ENCODE peak calls at places on chromosomes 13 and 19, in nine cellular contexts. A is sigmoid colon, H is prostate gland, V is upper lobe of left lung, K is transverse colon, B is stomach, N is HCT116, I is H1, J is K562. F is an unnamed sample.
A peak's percentile ranks its signal among the peaks of the same experiment; 100 is the strongest.

GRCh38 chr19:55341191-55342043 is 1.7 kb downstream of the KMT5C start:
- DNase-seq in H (peak; percentile 33), N (peak; percentile 21), B (peak; percentile 77), J (peak; percentile 95), A (peak; percentile 91), V (peak; percentile 83), I (peak; percentile 79), K (peak; percentile 87), F (peak; percentile 11)

GRCh38 chr19:16252459-16253205 is 54.9 kb downstream of the AP1M1 start:
- DNase-seq in K (peak; percentile 42), J (no peak), B (no peak), N (no peak), V (peak; percentile 36), H (no peak), I (no peak), A (peak; percentile 78), F (no peak)

GRCh38 chr19:46862974-46863632 is 2.3 kb downstream of the ARHGAP35 start:
- DNase-seq in J (peak; percentile 54), K (no peak), B (no peak), A (peak; percentile 40), N (no peak), I (no peak), H (no peak), V (no peak), F (no peak)

GRCh38 chr19:52786078-52786463 is 520 bp downstream of the ZNF600 start:
- DNase-seq in B (no peak), K (peak; percentile 24), A (no peak), N (no peak), I (peak; percentile 55), H (peak; percentile 4), J (peak; percentile 3), V (no peak), F (peak; percentile 2)

GRCh38 chr19:1239796-1240737 is 1.5 kb upstream of the ATP5F1D start:
- DNase-seq in J (peak; percentile 98), K (peak; percentile 88), B (peak; percentile 85), I (peak; percentile 95), V (peak; percentile 90), H (peak; percentile 76), N (peak; percentile 82), A (peak; percentile 96), F (peak; percentile 86)

GRCh38 chr13:109517516-109517915 is 268.9 kb downstream of the IRS2 start:
- DNase-seq in I (no peak), H (no peak), A (no peak), B (no peak), V (no peak), J (no peak), K (no peak), N (no peak), F (no peak)

GRCh38 chr13:80151016-80151415 is 189.9 kb downstream of the SPRY2 start:
- DNase-seq in J (no peak), H (no peak), V (no peak), K (no peak), I (no peak), B (no peak), N (no peak), A (no peak), F (no peak)

GRCh38 chr19:19591133-19591825 is 27.2 kb downstream of the PBX4 start:
- DNase-seq in J (no peak), A (no peak), V (peak; percentile 77), K (peak; percentile 35), N (no peak), B (peak; percentile 53), H (peak; percentile 43), I (no peak), F (no peak)

GRCh38 chr19:19062454-19063182 is 1.2 kb upstream of the SLC25A42 start:
- DNase-seq in K (no peak), V (no peak), J (peak; percentile 58), N (no peak), B (no peak), I (no peak), H (no peak), A (no peak), F (peak; percentile 22)

GRCh38 chr13:30736461-30736860 is 1.1 kb downstream of the ALOX5AP start:
- DNase-seq in N (no peak), I (no peak), K (no peak), B (no peak), H (no peak), J (no peak), A (no peak), V (no peak), F (no peak)

GRCh38 chr19:54154603-54155345 is 4.7 kb downstream of the LENG1 start:
- DNase-seq in N (no peak), A (no peak), H (no peak), V (no peak), J (no peak), I (no peak), B (no peak), K (no peak), F (no peak)

GRCh38 chr19:40584007-40584406 is 7.3 kb downstream of the SHKBP1 start:
- DNase-seq in B (no peak), J (no peak), A (no peak), V (no peak), N (no peak), I (no peak), K (no peak), H (no peak), F (no peak)

GRCh38 chr13:29801737-29802305 is 48.6 kb downstream of the UBL3 start:
- DNase-seq in H (no peak), A (no peak), K (no peak), I (no peak), V (no peak), B (no peak), N (no peak), J (no peak), F (no peak)

GRCh38 chr19:43782689-43783231 is 2.0 kb upstream of the KCNN4 start:
- DNase-seq in H (no peak), K (peak; percentile 88), N (no peak), J (no peak), I (no peak), A (no peak), V (no peak), B (peak; percentile 65), F (no peak)

GRCh38 chr19:46480409-46480808 is 9.0 kb upstream of the PNMA8A start:
- DNase-seq in J (no peak), H (no peak), A (peak; percentile 83), K (peak; percentile 22), N (no peak), V (no peak), I (no peak), B (no peak), F (peak; percentile 16)

GRCh38 chr19:872266-872951 is 12.9 kb downstream of the CFD start:
- DNase-seq in I (no peak), N (peak; percentile 61), V (peak; percentile 48), A (no peak), J (peak; percentile 86), B (peak; percentile 68), H (no peak), K (peak; percentile 92), F (peak; percentile 34)

GRCh38 chr13:46905249-46905648 is 8.4 kb upstream of the HTR2A start:
- DNase-seq in A (no peak), V (no peak), K (no peak), N (no peak), H (no peak), B (no peak), I (no peak), J (no peak), F (no peak)

GRCh38 chr19:9906475-9907087 is 29.7 kb downstream of the OLFM2 start:
- DNase-seq in H (no peak), J (no peak), I (no peak), N (no peak), B (no peak), A (no peak), V (no peak), K (no peak), F (no peak)

GRCh38 chr19:38912600-38913514 is 871 bp upstream of the CCER2 start:
- DNase-seq in K (no peak), V (no peak), N (no peak), H (no peak), A (no peak), J (no peak), I (no peak), B (no peak), F (no peak)

GRCh38 chr19:56740478-56740877 is 68.9 kb upstream of the ZNF835 start:
- DNase-seq in N (no peak), J (no peak), A (no peak), K (no peak), V (no peak), I (no peak), H (no peak), B (no peak), F (no peak)
- H3K9me3 ChIP-seq in N (peaks cover 16% of the 10 kb centered on the region), J (no peaks in the 10 kb centered on the region), A (no peaks in the 10 kb centered on the region), K (peaks cover 4% of the 10 kb centered on the region), V (no peaks in the 10 kb centered on the region), I (peaks cover 62% of the 10 kb centered on the region), H (no peaks in the 10 kb centered on the region), B (no peaks in the 10 kb centered on the region), F (no peaks in the 10 kb centered on the region)

GRCh38 chr13:101706651-101707050 is 254.2 kb downstream of the ITGBL1 start:
- DNase-seq in H (no peak), N (no peak), A (no peak), B (no peak), V (peak; percentile 43), I (no peak), J (no peak), K (peak; percentile 8), F (peak; percentile 38)
- TF ChIP-seq POLR2AphosphoS5 in H (no peak), N (no peak), A (no peak), B (no peak), V (peak; percentile 59), I (no peak), J (no peak), K (no peak), F (no peak)

DNA sequence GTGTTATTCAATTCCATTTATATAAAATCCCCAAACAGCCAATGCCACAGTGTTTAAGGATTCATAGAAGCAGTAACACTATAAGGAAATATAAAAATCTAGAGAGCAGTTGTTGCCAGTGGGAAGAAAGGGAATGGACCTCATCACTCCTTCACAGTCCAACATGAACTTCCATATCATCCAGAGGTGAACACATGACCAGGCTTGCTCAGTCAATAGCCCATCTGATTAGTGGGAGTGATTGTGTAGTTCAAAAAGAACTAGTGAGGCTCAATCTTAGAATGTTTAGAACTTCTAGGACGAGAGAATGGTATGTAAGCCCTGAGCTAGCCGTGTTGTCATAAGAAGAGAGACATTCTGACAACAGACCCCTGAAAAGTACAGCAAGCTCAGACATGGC is 314.1 kb downstream of the LIG4 start:
- DNase-seq in N (no peak), I (no peak), H (no peak), J (no peak), K (no peak), V (no peak), B (no peak), A (no peak), F (no peak)
- H3K9me3 ChIP-seq in N (peaks cover 3% of the 10 kb centered on the region), I (no peaks in the 10 kb centered on the region), H (no peaks in the 10 kb centered on the region), J (peaks cover 12% of the 10 kb centered on the region), K (no peaks in the 10 kb centered on the region), V (no peaks in the 10 kb centered on the region), B (no peaks in the 10 kb centered on the region), A (no peaks in the 10 kb centered on the region), F (no peaks in the 10 kb centered on the region)

DNA sequence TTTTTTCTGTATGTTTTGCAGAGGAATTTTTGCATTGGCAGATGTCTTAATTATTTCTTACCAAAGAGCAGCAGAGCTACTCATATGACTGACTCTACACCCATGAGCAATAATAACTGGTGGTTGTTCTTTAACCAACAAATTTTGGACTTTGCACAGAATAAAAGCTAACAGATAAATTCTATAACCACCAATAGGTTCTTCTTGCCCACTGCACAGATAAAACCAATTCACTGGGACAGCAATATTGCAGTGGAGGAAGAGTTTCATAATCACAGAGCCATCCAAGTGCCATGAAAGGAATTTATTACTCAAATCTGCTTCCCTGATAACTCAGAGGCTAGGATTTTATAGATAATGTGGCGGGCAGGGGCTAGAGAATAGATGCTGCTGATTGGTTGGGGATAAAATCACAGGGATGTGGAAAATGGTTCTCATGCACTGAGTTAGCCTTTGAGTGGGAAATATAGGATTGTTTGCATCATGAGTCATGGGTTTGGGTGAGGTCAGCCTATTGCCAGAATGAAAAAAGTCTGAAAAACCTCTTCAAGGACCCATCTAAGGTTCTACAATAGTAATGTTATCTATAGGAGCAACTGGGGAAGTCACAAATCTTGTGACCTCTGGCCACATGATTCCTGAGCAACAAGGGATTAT is 104.3 kb upstream of the PCDH17 start:
- DNase-seq in B (no peak), N (no peak), A (no peak), K (no peak), V (no peak), H (no peak), J (no peak), I (no peak), F (no peak)
- TF ChIP-seq POLR2AphosphoS5 in B (no peak), N (no peak), A (no peak), K (no peak), V (no peak), H (no peak), J (no peak), I (no peak), F (no peak)